ENCODE peak calls at places on chromosomes 4 and X, in nine cellular contexts. G is H7; L is NCI-H1105 treated with DMSO at 0.1 percent for 48 hours; J is HT-29; Y is NCI-H1092 treated with DMSO at 0.1 percent for 48 hours; X is AG20443; V is activated CD4-positive, alpha-beta T cell treated with anti-CD3 and anti-CD28 coated beads, Interleukin-2, amount 50 U/mL, for 1 hour; K is CD4-positive, alpha-beta memory T cell; F is psoas muscle. P is an unnamed sample.

GRCh38 chrX:40127052-40127451 is 29.3 kb upstream of the BCOR start:
- DNase-seq in G (no peak), L (no peak), J (no peak), Y (no peak), X (no peak), V (no peak), K (no peak), F (peak), P (no peak)

GRCh38 chr4:80839792-80840191 is 190.7 kb upstream of the BMP3 start:
- DNase-seq in G (no peak), L (no peak), J (no peak), Y (no peak), X (no peak), V (no peak), K (no peak), F (no peak), P (no peak)

GRCh38 chr4:120144634-120145033 is 78.0 kb upstream of the MAD2L1 start:
- DNase-seq in G (no peak), L (no peak), J (no peak), Y (no peak), X (no peak), V (no peak), K (no peak), F (no peak), P (no peak)

GRCh38 chrX:38151426-38151825 is 69.2 kb downstream of the SRPX start:
- DNase-seq in G (no peak), L (no peak), J (no peak), Y (no peak), X (peak), V (no peak), K (no peak), F (no peak), P (no peak)

GRCh38 chr4:157217708-157218107 is 2.8 kb upstream of the GRIA2 start:
- DNase-seq in G (no peak), L (peak), J (peak), Y (peak), X (peak), V (no peak), K (no peak), F (no peak), P (no peak)

GRCh38 chr4:120156115-120156718 is 89.6 kb upstream of the MAD2L1 start:
- DNase-seq in G (no peak), L (peak), J (peak), Y (peak), X (peak), V (no peak), K (peak), F (no peak), P (peak)

GRCh38 chr4:101306225-101306624 is 41.1 kb downstream of the PPP3CA start:
- DNase-seq in G (peak), L (no peak), J (no peak), Y (no peak), X (no peak), V (no peak), K (no peak), F (no peak), P (no peak)

GRCh38 chr4:40962551-40963185 is 212.9 kb downstream of the NSUN7 start:
- DNase-seq in G (peak), L (no peak), J (no peak), Y (no peak), X (no peak), V (no peak), K (no peak), F (no peak), P (no peak)

GRCh38 chr4:11503166-11503565 is 74.5 kb upstream of the HS3ST1 start:
- DNase-seq in G (no peak), L (no peak), J (peak), Y (no peak), X (no peak), V (no peak), K (no peak), F (no peak), P (no peak)

GRCh38 chr4:185865901-185866328 is 53.9 kb upstream of the SORBS2 start:
- DNase-seq in G (no peak), L (no peak), J (peak), Y (peak), X (peak), V (no peak), K (no peak), F (no peak), P (no peak)

GRCh38 chrX:118727686-118728339 is 407 bp downstream of the IL13RA1 start:
- DNase-seq in G (no peak), L (peak), J (peak), Y (no peak), X (peak), V (no peak), K (no peak), F (peak), P (no peak)

GRCh38 chr4:73704314-73705055 is 35.9 kb upstream of the CXCL8 start:
- DNase-seq in G (no peak), L (no peak), J (peak), Y (no peak), X (peak), V (no peak), K (no peak), F (peak), P (no peak)

GRCh38 chr4:82371398-82371972 is 2.3 kb downstream of the HNRNPD start:
- DNase-seq in G (peak), L (peak), J (peak), Y (peak), X (peak), V (no peak), K (no peak), F (no peak), P (no peak)

GRCh38 chr4:54272051-54272450 is 43.0 kb downstream of the PDGFRA start:
- DNase-seq in G (no peak), L (no peak), J (no peak), Y (no peak), X (no peak), V (no peak), K (no peak), F (no peak), P (no peak)

GRCh38 chr4:45100936-45101818 is 374.8 kb upstream of the GNPDA2 start:
- DNase-seq in G (no peak), L (no peak), J (no peak), Y (no peak), X (no peak), V (no peak), K (no peak), F (no peak), P (no peak)

GRCh38 chr4:146342600-146343192 is 128.4 kb downstream of the REELD1 start:
- DNase-seq in G (peak), L (peak), J (peak), Y (peak), X (peak), V (peak), K (no peak), F (no peak), P (no peak)

GRCh38 chr4:94714761-94715160 is 43.0 kb upstream of the BMPR1B start:
- DNase-seq in G (no peak), L (no peak), J (no peak), Y (no peak), X (peak), V (no peak), K (no peak), F (no peak), P (no peak)

GRCh38 chr4:105283501-105283900 is 136.8 kb downstream of the TET2 start:
- DNase-seq in G (no peak), L (no peak), J (no peak), Y (no peak), X (no peak), V (no peak), K (no peak), F (no peak), P (no peak)

GRCh38 chr4:182143086-182143821 is 99.9 kb upstream of the TENM3 start:
- DNase-seq in G (peak), L (no peak), J (peak), Y (no peak), X (peak), V (no peak), K (no peak), F (no peak), P (no peak)

GRCh38 chrX:113929004-113929403 is 654.9 kb upstream of the HTR2C start:
- DNase-seq in G (peak), L (peak), J (peak), Y (peak), X (peak), V (no peak), K (no peak), F (no peak), P (no peak)

GRCh38 chrX:44675364-44676024 is 132.8 kb upstream of the FUNDC1 start:
- DNase-seq in G (no peak), L (peak), J (peak), Y (peak), X (peak), V (no peak), K (no peak), F (peak), P (no peak)

GRCh38 chr4:35934370-35934981 is 309.8 kb downstream of the ARAP2 start:
- DNase-seq in G (no peak), L (peak), J (peak), Y (peak), X (peak), V (no peak), K (no peak), F (no peak), P (no peak)

GRCh38 chr4:76950846-76951321 is 1.3 kb downstream of the SEPTIN11 start:
- DNase-seq in G (peak), L (peak), J (peak), Y (peak), X (peak), V (no peak), K (no peak), F (no peak), P (no peak)

GRCh38 chr4:158949094-158949493 is 153.8 kb upstream of the RAPGEF2 start:
- DNase-seq in G (no peak), L (no peak), J (peak), Y (no peak), X (peak), V (no peak), K (no peak), F (no peak), P (no peak)

GRCh38 chr4:45064741-45065140 is 338.4 kb upstream of the GNPDA2 start:
- DNase-seq in G (no peak), L (no peak), J (no peak), Y (no peak), X (no peak), V (no peak), K (no peak), F (no peak), P (no peak)

P was measured in naive thymus-derived CD8-positive, alpha-beta T cell.